ENCODE peak calls at places on chromosome 1, in five cellular contexts. X, M, Z, J and V are unnamed samples.

GRCh38 chr1:174789399-174789798 is 210.3 kb upstream of the CACYBP start:
- DNase-seq in X (no peak), M (no peak), Z (no peak), J (no peak), V (peak)

GRCh38 chr1:73674945-73675561 is 522.9 kb downstream of the LRRIQ3 start:
- DNase-seq in X (no peak), M (no peak), Z (peak), J (no peak), V (peak)

GRCh38 chr1:38044224-38045215 is 2.1 kb downstream of the POU3F1 start:
- DNase-seq in X (no peak), M (no peak), Z (no peak), J (no peak), V (no peak)

GRCh38 chr1:179287946-179288345 is 5.7 kb upstream of the SOAT1 start:
- DNase-seq in X (no peak), M (no peak), Z (no peak), J (no peak), V (peak)

GRCh38 chr1:211468595-211468994 is 23.4 kb downstream of the RD3 start:
- DNase-seq in X (no peak), M (no peak), Z (no peak), J (peak), V (no peak)

GRCh38 chr1:176174108-176174507 is 33.0 kb downstream of the COP1 start:
- DNase-seq in X (no peak), M (no peak), Z (no peak), J (no peak), V (no peak)

GRCh38 chr1:94332952-94333351 is 85.2 kb upstream of the ABCD3 start:
- DNase-seq in X (no peak), M (no peak), Z (no peak), J (no peak), V (peak)

GRCh38 chr1:65813956-65814355 is 21.3 kb downstream of the PDE4B start:
- DNase-seq in X (no peak), M (no peak), Z (no peak), J (no peak), V (no peak)

GRCh38 chr1:205534444-205534985 is 30.0 kb downstream of the CDK18 start:
- DNase-seq in X (peak), M (no peak), Z (no peak), J (no peak), V (no peak)

GRCh38 chr1:58824753-58825389 is 41.0 kb upstream of the JUN start:
- DNase-seq in X (no peak), M (no peak), Z (peak), J (no peak), V (peak)

GRCh38 chr1:229106526-229107105 is 164.3 kb upstream of the RAB4A start:
- DNase-seq in X (no peak), M (no peak), Z (no peak), J (no peak), V (no peak)

GRCh38 chr1:150931773-150932172 is 5.6 kb downstream of the SETDB1 start:
- DNase-seq in X (no peak), M (no peak), Z (no peak), J (no peak), V (peak)

GRCh38 chr1:101436100-101436511 is 199.3 kb downstream of the S1PR1 start:
- DNase-seq in X (no peak), M (no peak), Z (no peak), J (no peak), V (no peak)

GRCh38 chr1:58857673-58858343 is 74.0 kb upstream of the JUN start:
- DNase-seq in X (no peak), M (no peak), Z (no peak), J (no peak), V (no peak)

GRCh38 chr1:180522204-180522497 is 19.8 kb upstream of the ACBD6 start:
- DNase-seq in X (no peak), M (no peak), Z (peak), J (no peak), V (no peak)

GRCh38 chr1:116910379-116911165 is 856 bp downstream of the PTGFRN start:
- DNase-seq in X (peak), M (no peak), Z (peak), J (peak), V (no peak)

GRCh38 chr1:226738421-226738994 is 574 bp downstream of the ITPKB start:
- DNase-seq in X (peak), M (no peak), Z (peak), J (no peak), V (no peak)

GRCh38 chr1:18580676-18581419 is 49.8 kb upstream of the PAX7 start:
- DNase-seq in X (no peak), M (no peak), Z (no peak), J (no peak), V (no peak)

GRCh38 chr1:32900956-32901822 is at the start of gene TMEM54:
- DNase-seq in X (peak), M (no peak), Z (peak), J (peak), V (no peak)

GRCh38 chr1:5632226-5632625 is 360.0 kb downstream of the NPHP4 start:
- DNase-seq in X (no peak), M (no peak), Z (no peak), J (no peak), V (no peak)

GRCh38 chr1:244782056-244782455 is 53.4 kb upstream of the COX20 start:
- DNase-seq in X (no peak), M (no peak), Z (no peak), J (no peak), V (no peak)

GRCh38 chr1:167216809-167217208 is 3.9 kb upstream of the POU2F1 start:
- DNase-seq in X (no peak), M (no peak), Z (no peak), J (no peak), V (no peak)

GRCh38 chr1:145944532-145944931 is 13.3 kb downstream of the LIX1L start:
- DNase-seq in X (no peak), M (no peak), Z (no peak), J (no peak), V (no peak)

GRCh38 chr1:87140831-87141540 is 187.7 kb upstream of the LMO4 start:
- DNase-seq in X (no peak), M (no peak), Z (peak), J (no peak), V (peak)